ENCODE peak calls at places on chromosomes 16 and 17, in six cellular contexts. U, V, L, I, Z and O are unnamed samples.

GRCh38 chr16:27405546-27406451 is 3.8 kb downstream of the IL21R start:
- DNase-seq in Z (no peak), V (no peak), U (peak), I (no peak), L (no peak), O (peak)

GRCh38 chr17:31724619-31725018 is 134.4 kb downstream of the COPRS start:
- DNase-seq in L (no peak), Z (no peak), V (no peak), U (no peak), I (no peak), O (peak)

GRCh38 chr16:89633064-89633631 is 19.7 kb downstream of the DPEP1 start:
- DNase-seq in I (no peak), U (peak), V (no peak), Z (no peak), L (peak), O (peak)

GRCh38 chr17:20142268-20142667 is 133.1 kb downstream of the SPECC1 start:
- DNase-seq in U (no peak), L (no peak), V (no peak), Z (no peak), I (no peak), O (no peak)

GRCh38 chr17:39671651-39672521 is 3.6 kb downstream of the PNMT start:
- DNase-seq in L (no peak), V (peak), I (no peak), U (peak), Z (peak), O (peak)

GRCh38 chr17:1490643-1491405 is 1.7 kb downstream of the MYO1C start:
- DNase-seq in V (peak), I (no peak), Z (peak), L (no peak), U (peak), O (peak)

GRCh38 chr17:11871773-11872172 is 125.5 kb downstream of the ZNF18 start:
- DNase-seq in V (no peak), Z (no peak), I (no peak), L (no peak), U (no peak), O (no peak)

GRCh38 chr17:20174588-20175265 is 165.6 kb downstream of the SPECC1 start:
- DNase-seq in V (no peak), Z (no peak), L (no peak), I (no peak), U (peak), O (peak)

GRCh38 chr17:8729421-8729820 is 15.2 kb downstream of the CCDC42 start:
- DNase-seq in L (no peak), V (no peak), Z (no peak), I (no peak), U (no peak), O (no peak)

GRCh38 chr17:76726766-76727718 is at the start of gene METTL23:
- DNase-seq in L (no peak), Z (peak), I (no peak), U (peak), V (peak), O (peak)

GRCh38 chr17:16927641-16928321 is 44.1 kb downstream of the TNFRSF13B start:
- DNase-seq in U (no peak), L (no peak), Z (no peak), I (no peak), V (peak), O (no peak)

GRCh38 chr17:8623591-8623990 is 6.9 kb downstream of the MYH10 start:
- DNase-seq in Z (no peak), U (peak), V (no peak), L (peak), I (no peak), O (no peak)

GRCh38 chr16:88560722-88561484 is 9.3 kb upstream of the ZC3H18 start:
- DNase-seq in U (peak), V (no peak), Z (no peak), I (no peak), L (no peak), O (peak)

GRCh38 chr17:43962479-43962878 is 8.7 kb upstream of the PYY start:
- DNase-seq in U (no peak), I (no peak), Z (no peak), L (no peak), V (no peak), O (no peak)

GRCh38 chr17:67212716-67213417 is 32.1 kb downstream of the HELZ start:
- DNase-seq in I (no peak), Z (no peak), V (no peak), L (no peak), U (peak), O (peak)

GRCh38 chr17:32769846-32770245 is 107.1 kb downstream of the MYO1D start:
- DNase-seq in I (no peak), U (no peak), Z (no peak), L (no peak), V (no peak), O (peak)

GRCh38 chr17:44219636-44220210 is at the start of gene UBTF:
- DNase-seq in L (no peak), Z (peak), I (no peak), U (peak), V (peak), O (no peak)

GRCh38 chr17:31621566-31621965 is 230.1 kb downstream of the RAB11FIP4 start:
- DNase-seq in I (no peak), L (no peak), V (no peak), Z (no peak), U (no peak), O (no peak)

GRCh38 chr16:48879173-48879926 is 269.4 kb upstream of the N4BP1 start:
- DNase-seq in Z (no peak), L (no peak), U (no peak), I (no peak), V (no peak), O (no peak)

GRCh38 chr16:565420-566330 is 1.1 kb upstream of the NHLRC4 start:
- DNase-seq in U (no peak), V (no peak), I (no peak), L (no peak), Z (no peak), O (no peak)

GRCh38 chr17:27797390-27798091 is 2.8 kb downstream of the NOS2 start:
- DNase-seq in Z (no peak), I (no peak), U (no peak), L (no peak), V (no peak), O (no peak)

GRCh38 chr17:10126554-10127493 is 71.6 kb downstream of the GAS7 start:
- DNase-seq in U (peak), L (no peak), I (no peak), Z (no peak), V (no peak), O (peak)

GRCh38 chr17:18002171-18002570 is 29.5 kb downstream of the DRC3 start:
- DNase-seq in V (no peak), U (no peak), L (no peak), Z (no peak), I (no peak), O (peak)

GRCh38 chr16:19113577-19114358 is at the start of gene ITPRIPL2:
- DNase-seq in V (peak), I (peak), Z (peak), U (peak), L (peak), O (peak)
- TF ChIP-seq CTCF in V (peak), I (no peak), Z (no peak), U (no peak), L (peak), O (no peak)

GRCh38 chr16:52496051-52496876 is 50.7 kb downstream of the TOX3 start:
- DNase-seq in U (no peak), I (no peak), L (no peak), V (no peak), Z (no peak), O (no peak)
- TF ChIP-seq CTCF in U (no peak), I (no peak), L (no peak), V (no peak), Z (no peak), O (no peak)

GRCh38 chr17:75044716-75045115 is 2.1 kb downstream of the ATP5PD start:
- DNase-seq in V (no peak), L (no peak), Z (no peak), I (no peak), U (no peak), O (no peak)
- TF ChIP-seq CTCF in V (no peak), L (no peak), Z (no peak), I (no peak), U (no peak), O (no peak)

DNA sequence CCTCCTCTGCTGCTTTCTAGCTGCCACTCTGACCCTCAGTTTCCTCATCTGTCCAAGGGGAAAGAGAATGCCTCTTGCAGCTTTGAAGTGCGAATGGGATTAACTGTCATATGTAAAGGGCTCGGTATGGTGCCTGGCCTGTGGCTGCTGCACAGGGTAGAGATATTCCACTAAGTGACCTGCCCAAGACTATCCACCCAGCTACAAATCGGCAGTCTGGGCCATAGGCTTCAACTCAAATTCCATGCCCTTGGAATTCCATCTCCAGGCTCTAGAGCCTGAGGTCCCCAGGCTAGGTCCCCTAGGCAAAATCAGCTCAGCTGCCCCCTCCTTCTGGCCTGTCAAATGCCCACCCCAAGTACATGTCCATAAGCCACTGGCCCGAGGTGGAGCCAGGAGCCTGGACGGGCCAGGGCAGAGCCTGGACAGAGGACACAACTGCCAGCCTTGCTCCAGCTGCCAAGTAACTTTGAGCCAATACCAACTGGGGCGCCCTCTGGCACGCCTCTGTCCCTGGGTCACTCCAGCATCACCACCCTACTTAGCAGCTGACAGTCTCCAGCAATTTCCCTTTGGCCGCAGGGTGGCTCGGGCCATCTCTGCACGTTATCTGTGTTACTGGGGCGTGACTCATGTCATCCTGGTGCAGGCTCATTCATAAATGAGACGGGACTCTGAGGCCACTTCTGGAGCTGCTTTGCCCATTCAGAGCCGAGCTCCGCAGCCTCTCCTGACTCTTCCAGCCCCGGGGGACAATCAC is 57.1 kb downstream of the SDK2 start:
- DNase-seq in Z (no peak), L (no peak), I (no peak), V (peak), U (no peak), O (no peak)
- TF ChIP-seq CTCF in Z (no peak), L (no peak), I (no peak), V (peak), U (no peak), O (no peak)